ENCODE peak calls at places on chromosomes 11 and 22, in six cellular contexts. L is Karpas-422, H is stomach, B is neural progenitor cell, N is A549, P is sigmoid colon. V is an unnamed sample. For H3K9me3, the result is how much of the 10 kb centered on the place peaks cover.

GRCh38 chr11:134647066-134647746 is 235.2 kb upstream of the B3GAT1 start:
- DNase-seq in L (no peak), H (peak), B (no peak), N (no peak), P (peak), V (no peak)

GRCh38 chr11:43989162-43989961 is 46.9 kb downstream of the C11orf96 start:
- DNase-seq in L (no peak), H (no peak), B (no peak), N (no peak), P (peak), V (no peak)

GRCh38 chr11:69144719-69145365 is 10.9 kb upstream of the SMIM38 start:
- DNase-seq in L (no peak), H (no peak), B (no peak), N (no peak), P (no peak), V (no peak)

GRCh38 chr11:12075822-12076821 is 34.3 kb upstream of the MICAL2 start:
- DNase-seq in L (no peak), H (no peak), B (no peak), N (peak), P (peak), V (no peak)

GRCh38 chr11:31509017-31509411 is 408 bp downstream of the IMMP1L start:
- DNase-seq in L (peak), H (no peak), B (peak), N (peak), P (no peak), V (no peak)

GRCh38 chr11:64007160-64007628 is 21.0 kb downstream of the OTUB1 start:
- DNase-seq in L (peak), H (no peak), B (peak), N (peak), P (no peak), V (peak)

GRCh38 chr11:101127699-101128570 is 1.7 kb downstream of the PGR start:
- DNase-seq in L (no peak), H (peak), B (peak), N (no peak), P (peak), V (no peak)

GRCh38 chr11:131867457-131868257 is 497.2 kb downstream of the NTM start:
- DNase-seq in L (peak), H (peak), B (peak), N (no peak), P (peak), V (peak)

GRCh38 chr11:64258946-64259532 is 7.7 kb downstream of the PLCB3 start:
- DNase-seq in L (no peak), H (no peak), B (no peak), N (no peak), P (no peak), V (no peak)

GRCh38 chr11:45791524-45791923 is 13.4 kb upstream of the SLC35C1 start:
- DNase-seq in L (no peak), H (no peak), B (no peak), N (no peak), P (no peak), V (no peak)

GRCh38 chr11:133902506-133902905 is 54.3 kb downstream of the IGSF9B start:
- DNase-seq in L (no peak), H (peak), B (no peak), N (no peak), P (peak), V (no peak)

GRCh38 chr11:19646921-19647320 is 65.7 kb upstream of the NAV2 start:
- DNase-seq in L (no peak), H (no peak), B (no peak), N (no peak), P (no peak), V (peak)

GRCh38 chr22:45891471-45891995 is 85.4 kb downstream of the WNT7B start:
- DNase-seq in L (no peak), H (no peak), B (no peak), N (no peak), P (no peak), V (no peak)

GRCh38 chr11:96222102-96222501 is 120.9 kb downstream of the MAML2 start:
- DNase-seq in L (no peak), H (no peak), B (no peak), N (no peak), P (no peak), V (no peak)

GRCh38 chr11:43904737-43905515 is 24.3 kb downstream of the ALKBH3 start:
- DNase-seq in L (no peak), H (no peak), B (no peak), N (no peak), P (no peak), V (no peak)

GRCh38 chr11:9859491-9860305 is 195.8 kb downstream of the SWAP70 start:
- DNase-seq in L (no peak), H (no peak), B (no peak), N (no peak), P (no peak), V (no peak)

DNA sequence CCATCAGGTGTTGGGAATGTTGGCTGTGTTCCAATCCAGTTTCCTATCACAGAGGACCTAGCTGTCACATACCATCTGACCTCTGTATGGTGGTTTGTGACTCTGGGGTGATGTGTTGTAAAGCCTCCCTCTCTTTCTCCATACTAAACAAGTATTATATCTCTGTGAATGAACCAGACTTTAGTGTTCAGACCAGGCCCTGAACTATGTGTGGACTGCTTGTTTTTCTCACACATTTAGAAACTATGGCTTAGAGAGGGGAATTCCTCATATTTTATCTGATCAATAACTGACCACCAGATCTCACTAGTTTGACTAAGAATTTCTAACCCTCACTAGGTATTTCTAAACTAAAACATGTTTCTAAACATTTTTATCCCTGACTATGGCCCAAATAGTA is 17.5 kb downstream of the NCR3LG1 start:
- DNase-seq in L (no peak), H (no peak), B (no peak), N (no peak), P (no peak), V (no peak)
- H3K9me3 ChIP-seq in L (under half), H (half or more), B (under half), N (under half), P (under half), V (under half)

DNA sequence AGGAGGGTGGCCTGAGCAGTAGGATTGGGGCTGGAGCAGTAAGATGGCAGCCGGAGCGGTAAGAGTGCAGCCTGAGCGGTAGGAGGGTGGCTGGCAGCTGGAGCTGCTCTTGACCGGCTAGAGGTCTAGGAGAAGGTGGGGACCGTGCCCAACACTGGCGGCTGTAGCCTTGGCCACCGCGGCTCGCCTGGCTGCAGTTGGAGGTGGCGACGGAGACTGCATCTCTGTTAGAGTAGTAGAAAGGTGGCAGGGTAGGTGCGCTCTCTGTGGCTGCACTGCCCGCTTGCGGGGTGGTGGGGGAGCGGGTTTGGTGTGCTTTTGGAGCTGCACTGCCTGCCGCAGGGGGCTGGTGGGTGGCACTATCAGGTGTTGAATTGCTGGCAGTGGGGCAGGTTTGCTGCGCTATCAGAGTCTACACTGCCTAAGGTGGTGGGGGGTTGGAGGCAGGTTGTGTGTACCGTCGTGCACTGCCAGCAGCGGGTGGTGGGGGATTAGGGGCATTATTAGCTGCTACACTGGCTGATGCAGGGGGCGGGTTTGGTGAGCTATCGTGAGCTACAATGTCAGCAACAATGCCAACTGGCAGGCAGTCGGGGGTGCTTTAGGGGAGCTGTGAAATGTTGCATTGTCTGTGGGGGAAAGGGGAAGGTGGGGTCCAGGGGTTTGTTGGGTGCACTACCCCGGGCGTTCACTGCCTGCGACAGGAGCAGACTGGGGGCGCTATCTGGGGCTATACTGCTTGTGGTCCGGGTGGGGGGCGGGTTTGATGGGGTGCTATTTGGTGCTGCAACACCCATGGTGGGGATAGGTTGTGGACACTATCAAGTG is 4461.3 kb upstream of the OR11H1 start:
- DNase-seq in L (peak), H (no peak), B (no peak), N (no peak), P (peak), V (no peak)
- H3K9me3 ChIP-seq in L (under half), H (half or more), B (under half), N (under half), P (under half), V (under half)

DNA sequence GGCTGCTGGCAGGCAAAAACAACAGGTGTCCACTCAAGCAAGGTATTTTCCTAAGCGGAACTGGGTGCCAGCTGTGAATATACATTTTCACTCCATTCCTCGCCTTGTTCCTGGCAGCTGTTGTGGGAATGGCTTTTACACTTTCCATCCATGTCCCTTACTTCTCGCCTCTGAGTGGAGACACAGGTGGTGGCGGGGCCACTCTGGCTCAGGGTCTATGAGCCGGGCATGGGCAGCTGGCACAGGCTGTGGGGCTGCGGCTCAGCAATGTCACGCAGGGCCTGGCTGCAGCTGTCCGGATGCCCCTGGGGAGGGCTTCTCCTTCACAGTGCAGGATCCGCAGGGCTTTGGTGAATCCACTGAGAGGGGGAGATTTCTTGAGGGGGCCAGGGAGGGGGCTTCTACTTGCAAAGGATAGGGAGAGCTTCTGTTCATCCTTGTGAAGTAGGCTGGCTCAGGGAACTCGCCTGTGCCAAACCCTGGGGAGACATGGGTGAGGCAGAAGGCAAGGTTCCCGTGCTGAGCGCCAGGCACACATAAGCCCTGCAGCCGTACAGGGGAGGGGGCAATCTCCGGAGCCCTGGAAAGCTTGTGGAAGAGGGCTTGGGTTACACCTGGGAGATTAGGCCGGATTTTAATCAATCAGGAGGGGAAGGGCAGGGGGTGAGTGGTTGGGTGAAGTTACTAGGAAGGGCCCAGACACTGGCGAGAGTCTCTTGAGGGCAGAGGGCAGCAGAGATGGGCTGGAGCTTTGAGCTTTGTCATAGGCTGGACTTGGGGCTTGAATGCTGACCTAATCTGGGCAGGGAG is 45.7 kb downstream of the KCNQ1OT1 start:
- DNase-seq in L (no peak), H (no peak), B (no peak), N (no peak), P (no peak), V (no peak)
- H3K9me3 ChIP-seq in L (under half), H (half or more), B (under half), N (half or more), P (under half), V (under half)

GRCh38 chr11:58711832-58712231 is 19.9 kb downstream of the GLYAT start:
- DNase-seq in L (no peak), H (no peak), B (no peak), N (no peak), P (no peak), V (no peak)

DNA sequence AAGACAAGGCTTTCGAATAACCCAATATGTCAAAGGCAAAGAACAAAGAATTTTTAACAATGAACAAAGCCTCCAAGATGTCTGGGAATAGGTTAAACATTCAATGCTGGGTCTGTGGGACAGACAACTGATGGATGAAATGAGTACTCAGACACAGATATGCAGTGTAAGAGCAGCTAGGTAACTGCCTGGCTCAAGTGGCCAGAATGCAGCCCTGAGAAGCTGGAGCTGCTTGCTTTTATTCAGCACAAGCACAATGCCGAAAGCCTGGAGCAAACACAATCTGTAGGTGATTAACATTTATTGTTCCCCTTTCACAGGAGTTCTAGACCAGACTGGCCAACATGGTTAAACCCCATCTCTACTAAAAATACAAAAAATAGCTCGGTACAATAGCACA is 24.0 kb downstream of the GLYAT start:
- DNase-seq in L (no peak), H (no peak), B (no peak), N (no peak), P (no peak), V (no peak)
- H3K9me3 ChIP-seq in L (under half), H (under half), B (under half), N (under half), P (under half), V (under half)

V was measured in PC-9.